ENCODE peak calls at places on chromosomes 4 and X, in four cellular contexts. A is Calu3, R is mucosa of gallbladder, O is naive B cell. M is an unnamed sample.

GRCh38 chr4:123661080-123661737 is 264.6 kb downstream of the SPRY1 start:
- DNase-seq in A (no peak), R (no peak), O (peak), M (no peak)

GRCh38 chr4:5932021-5932553 is 39.2 kb upstream of the CRMP1 start:
- DNase-seq in R (no peak), O (no peak), A (no peak), M (no peak)

GRCh38 chr4:186725422-186726149 is 1.9 kb upstream of the FAT1 start:
- DNase-seq in A (peak), O (no peak), R (peak), M (peak)

GRCh38 chr4:7607156-7607910 is 172.6 kb upstream of the PSAPL1 start:
- DNase-seq in R (peak), A (no peak), O (no peak), M (no peak)

GRCh38 chrX:154040307-154040756 is 20.6 kb upstream of the IRAK1 start:
- DNase-seq in A (no peak), R (no peak), O (no peak), M (no peak)

GRCh38 chr4:25525896-25526295 is 129.8 kb upstream of the SLC34A2 start:
- DNase-seq in A (no peak), O (no peak), R (no peak), M (no peak)

GRCh38 chr4:41346306-41347061 is 89.8 kb downstream of the UCHL1 start:
- DNase-seq in O (no peak), A (no peak), R (no peak), M (no peak)

GRCh38 chr4:19945979-19946380 is 305.7 kb upstream of the SLIT2 start:
- DNase-seq in R (peak), A (no peak), O (no peak), M (no peak)

GRCh38 chr4:3634281-3635089 is 102.3 kb upstream of the LRPAP1 start:
- DNase-seq in R (no peak), A (no peak), O (no peak), M (no peak)

GRCh38 chrX:47563801-47564315 is 2.9 kb downstream of the ARAF start:
- DNase-seq in A (no peak), O (no peak), R (no peak), M (no peak)

GRCh38 chrX:15055146-15055930 is 182.1 kb downstream of the MOSPD2 start:
- DNase-seq in O (no peak), A (no peak), R (no peak), M (no peak)